ENCODE peak calls at places on chromosome 10, in six cellular contexts. Q is HepG2, V is endothelial cell of umbilical vein, T is WTC11, F is K562, P is H1. W is an unnamed sample.

GRCh38 chr10:102628451-102628911 is 15.8 kb upstream of the TRIM8 start:
- DNase-seq in Q (no peak), V (peak; percentile 30), T (no peak), F (no peak), P (no peak), W (no peak)

GRCh38 chr10:111973826-111974225 is 209.7 kb downstream of the GPAM start:
- DNase-seq in Q (no peak), V (no peak), T (no peak), F (no peak), P (no peak), W (no peak)

GRCh38 chr10:76152186-76152585 is 720.8 kb downstream of the LRMDA start:
- DNase-seq in Q (no peak), V (no peak), T (no peak), F (no peak), P (no peak), W (no peak)

GRCh38 chr10:82949816-82950575 is 1075.0 kb downstream of the NRG3 start:
- DNase-seq in Q (no peak), V (no peak), T (no peak), F (no peak), P (no peak), W (no peak)

GRCh38 chr10:124717911-124718734 is 26.1 kb downstream of the FAM53B start:
- DNase-seq in Q (no peak), V (peak; percentile 46), T (no peak), F (peak; percentile 65), P (no peak), W (no peak)

GRCh38 chr10:124165311-124165710 is 71.9 kb upstream of the CHST15 start:
- DNase-seq in Q (no peak), V (no peak), T (no peak), F (no peak), P (no peak), W (no peak)

GRCh38 chr10:52314007-52314821 is at the start of gene DKK1:
- DNase-seq in Q (peak; percentile 91), V (peak; percentile 89), T (peak; percentile 88), F (no peak), P (peak; percentile 95), W (peak; percentile 93)

GRCh38 chr10:70604106-70604505 is 1.6 kb upstream of the PRF1 start:
- DNase-seq in Q (no peak), V (no peak), T (no peak), F (no peak), P (no peak), W (no peak)

GRCh38 chr10:123573236-123574147 is 92.7 kb upstream of the GPR26 start:
- DNase-seq in Q (peak; percentile 36), V (peak; percentile 8), T (peak; percentile 92), F (peak; percentile 63), P (peak; percentile 92), W (peak; percentile 77)

GRCh38 chr10:78623577-78624215 is 445.1 kb upstream of the ZMIZ1 start:
- DNase-seq in Q (peak; percentile 66), V (peak; percentile 11), T (no peak), F (no peak), P (no peak), W (peak; percentile 62)
- TF ChIP-seq JUN in Q (no peak), V (no peak), T (no peak), F (no peak), P (no peak), W (no peak)

DNA sequence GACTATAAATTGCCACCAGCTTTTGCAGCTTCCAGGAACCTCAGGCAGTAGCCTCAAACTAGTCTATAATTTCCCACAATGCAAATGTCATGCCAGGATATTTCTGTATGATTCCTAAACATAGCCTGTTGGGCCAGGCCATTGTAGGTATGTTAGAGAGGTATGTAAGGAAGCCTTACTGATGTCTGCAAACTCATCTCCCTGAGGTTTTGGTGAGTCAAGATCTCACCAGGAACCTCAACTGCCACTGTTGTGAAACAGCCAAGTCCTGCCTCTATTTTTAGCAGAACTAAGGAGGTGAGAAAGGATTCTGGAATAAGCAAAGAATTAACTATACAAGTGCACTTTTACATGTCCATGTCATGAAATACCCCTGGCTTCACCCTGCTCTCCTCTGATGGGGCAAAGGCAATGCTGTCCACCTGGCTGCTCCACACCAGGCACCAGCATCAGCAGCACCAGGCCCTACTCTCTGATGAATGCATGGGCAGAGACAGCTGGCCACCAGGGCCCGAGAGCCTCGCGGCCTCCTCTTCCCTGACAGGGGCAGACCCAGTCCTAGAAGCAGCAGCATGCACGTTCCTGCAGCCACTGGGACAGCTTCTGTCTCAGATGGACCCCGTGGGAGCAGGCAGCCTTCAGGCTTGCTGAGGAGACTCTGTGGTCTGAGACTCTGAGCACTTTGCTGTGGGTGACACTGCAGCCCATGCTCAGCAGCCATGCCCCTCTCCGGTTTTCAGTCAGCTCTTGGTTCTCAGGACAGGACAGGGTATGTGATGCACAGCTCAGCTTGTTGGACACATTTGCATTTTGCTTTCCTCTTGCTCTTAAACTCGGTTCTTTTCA is 147.3 kb downstream of the ZMYND11 start:
- DNase-seq in Q (no peak), V (no peak), T (no peak), F (no peak), P (no peak), W (no peak)
- TF ChIP-seq JUN in Q (no peak), V (no peak), T (no peak), F (no peak), P (no peak), W (no peak)

DNA sequence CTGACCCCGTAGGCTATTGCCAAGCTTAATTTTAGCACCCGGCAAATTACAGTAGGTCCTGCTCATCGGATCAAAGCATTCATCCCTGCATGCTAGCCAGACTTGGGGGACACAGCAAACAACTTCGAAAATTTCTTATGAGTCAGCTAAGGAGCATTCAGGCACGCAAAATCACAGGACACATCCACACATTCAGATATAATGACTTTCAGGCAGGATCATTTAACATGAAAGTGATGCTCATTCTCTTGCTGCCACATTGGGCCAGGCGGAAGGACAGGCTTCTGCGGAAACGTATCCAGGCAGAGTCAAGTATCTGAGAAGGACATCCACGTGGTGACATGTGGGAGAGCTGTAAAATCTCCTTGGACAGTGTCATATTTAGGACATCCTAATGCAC is 474.0 kb upstream of the NRP1 start:
- DNase-seq in Q (no peak), V (no peak), T (no peak), F (no peak), P (no peak), W (no peak)
- TF ChIP-seq JUN in Q (no peak), V (no peak), T (no peak), F (no peak), P (no peak), W (no peak)

GRCh38 chr10:89981891-89982290 is 280.5 kb downstream of the KIF20B start:
- DNase-seq in Q (no peak), V (no peak), T (no peak), F (no peak), P (no peak), W (no peak)
- TF ChIP-seq JUN in Q (no peak), V (no peak), T (no peak), F (no peak), P (no peak), W (no peak)

GRCh38 chr10:6493521-6494451 is 86.3 kb downstream of the PRKCQ start:
- DNase-seq in Q (no peak), V (no peak), T (no peak), F (no peak), P (no peak), W (no peak)

GRCh38 chr10:6492896-6493295 is 87.2 kb downstream of the PRKCQ start:
- DNase-seq in Q (no peak), V (no peak), T (no peak), F (no peak), P (no peak), W (no peak)

GRCh38 chr10:6497524-6498140 is 82.4 kb downstream of the PRKCQ start:
- DNase-seq in Q (no peak), V (no peak), T (no peak), F (no peak), P (peak; percentile 14), W (no peak)

GRCh38 chr10:6494452-6494839 is 85.6 kb downstream of the PRKCQ start:
- DNase-seq in Q (no peak), V (no peak), T (no peak), F (no peak), P (no peak), W (no peak)

DNA sequence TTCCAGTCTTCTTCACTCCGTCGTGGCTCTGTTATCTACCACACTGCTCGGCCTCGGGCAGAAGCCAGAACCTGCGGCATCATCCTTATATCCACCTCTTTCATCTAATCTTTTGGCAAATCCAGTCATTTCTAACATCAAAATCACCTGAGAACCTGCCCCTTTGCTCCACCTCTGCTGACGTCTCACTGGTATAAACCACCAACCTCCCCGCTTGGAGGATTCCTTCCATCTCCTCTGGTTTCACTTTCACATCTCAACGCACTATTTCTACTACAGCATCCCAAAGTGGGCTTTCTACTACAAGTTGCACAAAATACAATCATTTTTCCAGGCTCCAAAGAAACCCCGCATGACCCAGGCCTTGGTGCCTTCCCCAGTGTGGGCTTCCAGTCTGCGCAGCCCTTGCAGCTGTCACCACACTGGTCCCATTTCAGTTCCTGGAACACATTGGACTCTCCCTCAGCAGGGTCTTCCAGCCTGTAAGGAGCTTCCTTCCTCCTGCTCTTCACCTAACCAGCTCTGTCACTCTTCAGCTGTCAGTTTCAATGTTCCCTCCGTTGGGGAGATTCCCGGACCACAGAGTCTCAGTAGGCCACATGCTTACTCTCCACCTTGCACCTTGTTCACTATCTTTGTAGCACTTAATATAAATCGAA is 85.0 kb downstream of the PRKCQ start:
- DNase-seq in Q (no peak), V (no peak), T (no peak), F (no peak), P (no peak), W (no peak)
- TF ChIP-seq JUN in Q (no peak), V (no peak), T (no peak), F (no peak), P (no peak), W (no peak)

GRCh38 chr10:131911451-131911850 is 10.6 kb downstream of the PPP2R2D start:
- DNase-seq in Q (no peak), V (no peak), T (no peak), F (no peak), P (no peak), W (no peak)
- TF ChIP-seq JUN in Q (no peak), V (no peak), T (no peak), F (no peak), P (no peak), W (no peak)

GRCh38 chr10:22737587-22737986 is 23.2 kb upstream of the PIP4K2A start:
- DNase-seq in Q (no peak), V (peak; percentile 8), T (no peak), F (peak; percentile 48), P (no peak), W (no peak)
- TF ChIP-seq JUN in Q (no peak), V (no peak), T (no peak), F (no peak), P (no peak), W (no peak)

DNA sequence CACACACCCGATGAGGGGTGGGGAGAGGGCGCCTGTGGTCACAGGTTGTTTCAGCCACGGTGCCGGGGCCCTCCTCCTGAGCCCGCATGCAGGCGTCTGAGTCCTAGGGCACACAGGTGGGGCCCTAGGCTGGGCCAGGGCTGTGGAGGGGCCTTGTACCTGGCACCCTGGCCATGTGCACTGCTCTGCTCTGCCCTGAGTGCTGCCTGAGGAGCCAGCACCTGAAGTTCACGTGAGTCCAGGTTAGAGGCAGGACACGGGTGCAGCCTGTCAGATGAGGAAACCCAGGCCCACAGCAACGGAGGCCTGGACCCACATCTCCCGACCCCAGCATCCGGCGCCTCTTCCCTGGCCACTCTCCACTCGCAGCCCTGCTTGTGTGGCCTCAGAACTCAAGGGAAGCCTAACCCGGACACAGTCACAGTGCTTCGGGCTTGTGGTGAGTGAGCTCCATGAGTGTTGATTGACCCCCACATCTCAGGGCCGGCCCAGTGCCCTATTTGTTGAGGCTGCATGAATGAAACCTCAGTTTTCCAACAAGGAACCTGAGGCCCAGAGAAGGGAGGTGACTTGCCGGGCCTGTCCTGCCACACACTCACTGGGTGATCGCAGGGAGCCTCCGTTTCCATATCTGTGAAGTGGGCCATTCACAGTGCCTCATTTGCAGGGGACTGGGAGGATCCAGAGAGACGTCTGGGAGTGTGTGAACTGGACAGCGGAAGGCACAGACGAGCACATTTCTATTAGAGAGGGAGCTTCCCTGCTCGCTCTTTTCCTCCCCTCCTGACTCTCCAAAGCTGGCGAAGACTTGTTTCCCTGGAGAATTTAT is 39.6 kb downstream of the PPIF start:
- DNase-seq in Q (no peak), V (no peak), T (peak; percentile 11), F (no peak), P (peak; percentile 48), W (no peak)
- TF ChIP-seq JUN in Q (no peak), V (no peak), T (no peak), F (no peak), P (no peak), W (no peak)

W was measured in A549.